ENCODE peak calls at places on chromosome 18, in ten cellular contexts. O, V, K, S, I, U, B, Y, X and R are unnamed samples. For H3K36me3, the result is how much of the 10 kb centered on the place peaks cover.

GRCh38 chr18:6626457-6626856 is 103.1 kb upstream of the ARHGAP28 start:
- DNase-seq in O (no peak), V (no peak), K (no peak), S (no peak), I (no peak), U (no peak), B (no peak), Y (no peak), X (no peak), R (no peak)

GRCh38 chr18:74290831-74291770 is 662 bp downstream of the CYB5A start:
- DNase-seq in O (peak), V (peak), K (peak), S (no peak), I (no peak), U (peak), B (no peak), Y (no peak), X (peak), R (peak)

GRCh38 chr18:54995421-54995820 is 36.2 kb upstream of the CCDC68 start:
- DNase-seq in O (no peak), V (no peak), K (no peak), S (no peak), I (no peak), U (no peak), B (no peak), Y (no peak), X (no peak), R (no peak)

GRCh38 chr18:68402784-68403183 is 312.1 kb downstream of the TMX3 start:
- DNase-seq in O (no peak), V (no peak), K (no peak), S (no peak), I (no peak), U (no peak), B (no peak), Y (no peak), X (no peak), R (no peak)

GRCh38 chr18:59518705-59519104 is 159.6 kb upstream of the LMAN1 start:
- DNase-seq in O (no peak), V (no peak), K (no peak), S (peak), I (no peak), U (no peak), B (no peak), Y (no peak), X (no peak), R (no peak)

GRCh38 chr18:48238636-48239035 is 170.5 kb downstream of the ZBTB7C start:
- DNase-seq in O (no peak), V (no peak), K (no peak), S (no peak), I (no peak), U (no peak), B (no peak), Y (no peak), X (no peak), R (no peak)

GRCh38 chr18:6482198-6482977 is 67.7 kb upstream of the L3MBTL4 start:
- DNase-seq in O (no peak), V (peak), K (no peak), S (peak), I (peak), U (peak), B (peak), Y (peak), X (peak), R (peak)

GRCh38 chr18:9643549-9643948 is 29.2 kb upstream of the PPP4R1 start:
- DNase-seq in O (no peak), V (no peak), K (no peak), S (no peak), I (no peak), U (no peak), B (peak), Y (peak), X (peak), R (no peak)

GRCh38 chr18:48029296-48029986 is 99.0 kb upstream of the SMAD2 start:
- DNase-seq in O (no peak), V (no peak), K (no peak), S (no peak), I (no peak), U (no peak), B (no peak), Y (no peak), X (no peak), R (peak)

GRCh38 chr18:60804412-60804811 is 431.8 kb upstream of the MC4R start:
- DNase-seq in O (no peak), V (no peak), K (no peak), S (no peak), I (no peak), U (no peak), B (no peak), Y (no peak), X (no peak), R (no peak)

GRCh38 chr18:67520276-67521035 is 3.9 kb upstream of the DSEL start:
- DNase-seq in O (no peak), V (no peak), K (no peak), S (no peak), I (no peak), U (no peak), B (no peak), Y (peak), X (no peak), R (no peak)

GRCh38 chr18:12515550-12515949 is 107.8 kb downstream of the PRELID3A start:
- DNase-seq in O (no peak), V (no peak), K (no peak), S (no peak), I (no peak), U (no peak), B (no peak), Y (no peak), X (no peak), R (no peak)

GRCh38 chr18:12011962-12012549 is 30.7 kb downstream of the IMPA2 start:
- DNase-seq in O (no peak), V (no peak), K (no peak), S (no peak), I (no peak), U (peak), B (no peak), Y (peak), X (peak), R (peak)

GRCh38 chr18:56475250-56475649 is 163.1 kb downstream of the TXNL1 start:
- DNase-seq in O (no peak), V (no peak), K (no peak), S (no peak), I (no peak), U (no peak), B (no peak), Y (no peak), X (no peak), R (no peak)

GRCh38 chr18:3040881-3041280 is 27.9 kb upstream of the LPIN2 start:
- DNase-seq in O (no peak), V (no peak), K (no peak), S (no peak), I (no peak), U (no peak), B (no peak), Y (no peak), X (no peak), R (no peak)

GRCh38 chr18:3041857-3042256 is 28.9 kb upstream of the LPIN2 start:
- DNase-seq in O (no peak), V (no peak), K (no peak), S (no peak), I (no peak), U (no peak), B (no peak), Y (no peak), X (no peak), R (no peak)

GRCh38 chr18:3042337-3042736 is 29.4 kb upstream of the LPIN2 start:
- DNase-seq in O (no peak), V (no peak), K (no peak), S (no peak), I (no peak), U (no peak), B (no peak), Y (no peak), X (no peak), R (no peak)

GRCh38 chr18:3037423-3037915 is 24.5 kb upstream of the LPIN2 start:
- DNase-seq in O (no peak), V (no peak), K (no peak), S (no peak), I (no peak), U (peak), B (no peak), Y (peak), X (peak), R (no peak)

DNA sequence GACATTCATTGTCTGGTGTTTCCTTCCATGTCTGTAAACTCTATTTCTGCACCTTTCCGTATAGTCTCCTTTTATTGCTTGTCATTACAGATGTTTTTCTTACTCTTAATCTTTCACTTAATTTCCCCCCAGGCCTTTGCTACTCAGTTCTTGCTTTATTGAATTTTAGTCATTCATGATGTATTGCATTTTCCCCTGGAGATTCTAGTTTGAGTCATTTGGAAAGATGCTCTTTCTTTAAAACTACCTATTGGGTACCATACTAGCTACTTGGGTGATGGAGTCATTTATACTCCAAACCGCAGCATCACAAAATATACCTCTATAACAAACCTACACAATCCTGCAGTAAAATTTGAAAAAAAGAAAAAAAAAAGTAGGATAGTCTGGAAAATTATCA is 27.2 kb upstream of the LPIN2 start:
- DNase-seq in O (no peak), V (no peak), K (no peak), S (no peak), I (no peak), U (no peak), B (no peak), Y (no peak), X (no peak), R (no peak)
- H3K36me3 ChIP-seq in O (under half), V (under half), K (under half), S (under half), I (under half), U (under half), B (under half), Y (under half), X (under half), R (under half)

GRCh38 chr18:79971211-79971952 is 6.9 kb downstream of the HSBP1L1 start:
- DNase-seq in O (no peak), V (no peak), K (no peak), S (no peak), I (no peak), U (no peak), B (no peak), Y (no peak), X (no peak), R (no peak)

GRCh38 chr18:79970419-79971133 is 6.1 kb downstream of the HSBP1L1 start:
- DNase-seq in O (no peak), V (no peak), K (no peak), S (no peak), I (no peak), U (no peak), B (no peak), Y (no peak), X (peak), R (no peak)

GRCh38 chr18:79972720-79973119 is 8.3 kb downstream of the HSBP1L1 start:
- DNase-seq in O (no peak), V (no peak), K (no peak), S (no peak), I (no peak), U (no peak), B (no peak), Y (no peak), X (no peak), R (no peak)

GRCh38 chr18:79973517-79973916 is 9.1 kb downstream of the HSBP1L1 start:
- DNase-seq in O (no peak), V (no peak), K (no peak), S (no peak), I (no peak), U (no peak), B (no peak), Y (no peak), X (no peak), R (no peak)

DNA sequence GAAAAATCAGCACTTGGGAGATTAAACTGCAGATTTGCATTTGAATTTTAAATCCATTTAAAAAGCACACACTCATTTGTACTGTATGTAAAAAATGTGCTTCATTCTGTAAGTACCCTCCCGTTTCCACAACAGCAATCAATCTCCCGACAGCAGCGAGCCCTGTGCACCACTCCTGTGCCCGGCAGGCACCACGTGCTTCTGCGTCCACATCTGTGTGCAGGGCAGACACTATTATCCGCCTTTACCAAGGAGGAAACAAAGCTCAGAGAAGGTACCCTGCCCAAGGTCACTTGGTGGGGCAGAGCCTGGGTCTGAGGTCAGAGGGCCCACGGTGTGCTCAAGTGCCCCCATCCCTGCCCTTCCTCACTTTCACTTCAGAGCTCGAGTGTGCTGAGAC is 7.5 kb downstream of the HSBP1L1 start:
- DNase-seq in O (no peak), V (no peak), K (no peak), S (no peak), I (no peak), U (no peak), B (no peak), Y (no peak), X (no peak), R (no peak)
- H3K36me3 ChIP-seq in O (under half), V (under half), K (half or more), S (under half), I (half or more), U (under half), B (under half), Y (under half), X (under half), R (under half)

DNA sequence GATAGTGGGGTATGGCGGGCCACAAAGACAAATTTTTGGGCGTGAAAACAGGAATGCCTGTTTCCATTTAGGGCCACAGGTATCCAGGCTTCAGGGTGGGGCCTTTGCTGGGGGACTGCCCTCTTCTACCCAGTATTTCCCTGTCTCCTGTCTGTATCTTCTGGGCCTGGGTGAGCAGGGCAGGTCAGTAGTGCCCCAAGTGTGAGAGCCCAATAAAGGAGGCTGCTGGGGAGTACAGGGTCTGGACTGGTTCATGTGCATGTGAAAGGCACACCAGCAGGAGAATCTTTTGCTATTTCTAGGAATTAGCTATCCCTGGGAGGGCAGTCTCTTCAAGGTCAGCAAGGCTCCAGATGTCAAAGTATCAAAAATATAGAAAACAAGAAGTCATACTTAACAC is 71.5 kb downstream of the MEX3C start:
- DNase-seq in O (no peak), V (peak), K (no peak), S (no peak), I (no peak), U (no peak), B (no peak), Y (no peak), X (no peak), R (no peak)
- H3K36me3 ChIP-seq in O (under half), V (under half), K (under half), S (under half), I (under half), U (under half), B (under half), Y (under half), X (under half), R (under half)

DNA sequence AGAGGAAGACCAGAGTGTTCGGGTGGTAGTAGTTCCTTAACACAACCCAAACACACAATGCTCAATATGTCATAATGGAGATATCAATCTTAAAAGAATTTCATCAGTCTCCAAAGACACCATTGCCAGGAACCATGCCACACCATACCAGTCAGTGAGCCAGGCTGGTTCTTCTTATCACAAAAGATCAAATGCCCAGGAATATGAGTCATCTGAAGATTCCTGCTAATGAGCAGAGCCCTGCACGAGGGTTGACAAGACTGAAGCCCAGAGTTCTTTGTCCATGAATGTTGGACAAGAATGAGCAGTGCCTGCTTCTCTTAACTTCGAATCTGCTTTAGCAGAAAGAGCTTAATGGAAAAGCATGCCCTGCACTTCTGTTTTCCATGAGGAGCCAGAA is 262.2 kb downstream of the ZNF516 start:
- DNase-seq in O (no peak), V (no peak), K (no peak), S (no peak), I (no peak), U (no peak), B (no peak), Y (no peak), X (no peak), R (no peak)
- H3K36me3 ChIP-seq in O (under half), V (under half), K (under half), S (under half), I (under half), U (under half), B (under half), Y (under half), X (under half), R (under half)